ENCODE peak calls at places on chromosomes 12 and 14, in six cellular contexts. O, X, W, V, A and Z are unnamed samples.

GRCh38 chr12:52278931-52279682 is 4.7 kb downstream of the KRT86 start:
- DNase-seq in W (peak), X (peak), A (peak), O (peak), V (peak), Z (peak)

GRCh38 chr14:35416108-35416750 is 11.7 kb upstream of the NFKBIA start:
- DNase-seq in V (no peak), X (no peak), W (peak), A (no peak), O (no peak), Z (no peak)

GRCh38 chr12:119687344-119687865 is 19.5 kb downstream of the PRKAB1 start:
- DNase-seq in O (no peak), V (no peak), X (no peak), W (no peak), A (no peak), Z (no peak)

GRCh38 chr14:53140585-53140984 is 12.5 kb downstream of the DDHD1 start:
- DNase-seq in O (no peak), A (no peak), V (no peak), X (no peak), W (no peak), Z (no peak)

GRCh38 chr12:56629459-56630179 is 507 bp downstream of the BAZ2A start:
- DNase-seq in W (peak), X (peak), A (peak), O (peak), V (no peak), Z (peak)

GRCh38 chr12:132998742-132999141 is 12.6 kb downstream of the ZNF26 start:
- DNase-seq in V (no peak), A (no peak), W (no peak), O (peak), X (no peak), Z (no peak)

GRCh38 chr12:31647106-31647505 is 12.4 kb upstream of the ETFBKMT start:
- DNase-seq in X (no peak), O (no peak), W (peak), A (peak), V (no peak), Z (no peak)

GRCh38 chr14:104979758-104980591 is 1.8 kb upstream of the AHNAK2 start:
- DNase-seq in X (peak), V (no peak), O (no peak), W (peak), A (no peak), Z (no peak)

GRCh38 chr14:42057176-42057575 is 450.5 kb downstream of the LRFN5 start:
- DNase-seq in V (no peak), O (no peak), A (peak), W (no peak), X (peak), Z (no peak)

GRCh38 chr14:85532981-85533820 is 3.3 kb downstream of the FLRT2 start:
- DNase-seq in W (peak), X (peak), A (peak), O (peak), V (no peak), Z (peak)

GRCh38 chr14:83535396-83535906 is 1994.5 kb upstream of the FLRT2 start:
- DNase-seq in O (no peak), W (no peak), A (no peak), X (no peak), V (no peak), Z (no peak)

GRCh38 chr12:53939141-53940108 is 794 bp downstream of the HOXC13 start:
- DNase-seq in O (peak), V (no peak), W (peak), X (peak), A (peak), Z (peak)

GRCh38 chr12:113099764-113100163 is 35.8 kb downstream of the RASAL1 start:
- DNase-seq in V (no peak), W (no peak), O (no peak), X (no peak), A (no peak), Z (no peak)

GRCh38 chr12:62761658-62762057 is 173.3 kb downstream of the PPM1H start:
- DNase-seq in W (no peak), V (no peak), X (no peak), O (no peak), A (peak), Z (no peak)

GRCh38 chr12:5586201-5586600 is 154.3 kb downstream of the NTF3 start:
- DNase-seq in O (no peak), W (peak), V (no peak), X (peak), A (peak), Z (peak)

GRCh38 chr14:104359301-104359968 is 220.1 kb upstream of the C14orf180 start:
- DNase-seq in X (no peak), V (no peak), A (no peak), O (no peak), W (no peak), Z (no peak)

GRCh38 chr14:95531473-95531872 is 3.4 kb upstream of the GLRX5 start:
- DNase-seq in X (no peak), W (peak), A (peak), O (no peak), V (no peak), Z (no peak)

GRCh38 chr12:131087991-131088700 is 134.4 kb downstream of the ADGRD1 start:
- DNase-seq in A (no peak), O (no peak), V (no peak), X (no peak), W (no peak), Z (no peak)

GRCh38 chr14:102403028-102403427 is 40.3 kb downstream of the TECPR2 start:
- DNase-seq in A (peak), V (no peak), X (no peak), W (no peak), O (no peak), Z (no peak)

GRCh38 chr12:57149309-57149900 is 2.0 kb upstream of the LRP1-AS start:
- DNase-seq in O (no peak), V (no peak), A (peak), W (no peak), X (peak), Z (no peak)

GRCh38 chr14:71021347-71022014 is 114.2 kb downstream of the PCNX1 start:
- DNase-seq in W (peak), A (peak), V (peak), X (no peak), O (no peak), Z (no peak)
- TF ChIP-seq EZH2phosphoT487 in W (no peak), A (peak), V (no peak), X (no peak), O (no peak), Z (no peak)

DNA sequence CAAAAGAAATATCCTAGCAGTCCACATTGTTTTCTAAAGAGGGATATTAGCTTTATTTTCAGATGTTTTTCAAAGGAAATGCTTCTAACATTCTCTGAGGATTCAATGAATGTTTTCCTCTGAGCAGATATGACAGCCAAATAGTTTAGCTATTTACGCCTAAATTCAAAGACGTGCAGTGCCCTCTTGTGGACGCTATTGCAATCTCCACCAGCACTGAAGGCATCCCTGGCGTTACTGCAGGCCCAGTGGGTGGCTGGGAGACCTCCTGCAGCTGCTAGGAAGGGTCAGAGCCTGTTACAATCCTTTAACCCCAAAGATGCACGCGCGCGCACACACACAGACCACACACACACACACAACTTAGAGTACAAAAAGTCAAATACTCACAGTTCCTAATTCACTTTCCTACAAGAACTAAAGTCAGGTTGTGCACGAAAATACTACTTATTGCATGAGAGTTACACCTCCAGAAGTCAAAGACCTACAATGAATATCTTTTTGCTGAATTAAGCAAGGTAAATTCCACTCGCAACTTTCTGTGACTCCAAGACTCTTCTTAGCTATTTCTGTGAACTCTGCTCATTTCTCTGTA is 589.3 kb upstream of the TMEM132C start:
- DNase-seq in W (peak), O (peak), V (no peak), X (peak), A (peak), Z (peak)
- H2AFZ ChIP-seq in W (peak), O (no peak), V (no peak), X (no peak), A (peak), Z (no peak)

GRCh38 chr12:11822071-11822818 is 172.8 kb downstream of the ETV6 start:
- DNase-seq in V (no peak), X (no peak), W (no peak), A (peak), O (no peak), Z (peak)

GRCh38 chr12:11823593-11823992 is 174.1 kb downstream of the ETV6 start:
- DNase-seq in A (no peak), O (no peak), X (no peak), V (no peak), W (no peak), Z (no peak)

GRCh38 chr12:11821386-11821785 is 171.9 kb downstream of the ETV6 start:
- DNase-seq in V (no peak), X (no peak), W (no peak), A (no peak), O (no peak), Z (no peak)

GRCh38 chr12:11824069-11824468 is 174.6 kb downstream of the ETV6 start:
- DNase-seq in W (no peak), V (no peak), X (no peak), A (no peak), O (no peak), Z (no peak)

GRCh38 chr12:11823043-11823442 is 173.6 kb downstream of the ETV6 start:
- DNase-seq in W (no peak), X (no peak), V (no peak), O (no peak), A (peak), Z (no peak)
- TF ChIP-seq EZH2phosphoT487 in W (no peak), X (no peak), V (no peak), O (no peak), A (no peak), Z (no peak)

GRCh38 chr12:107442593-107442992 is 243.0 kb upstream of the PWP1 start:
- DNase-seq in X (no peak), W (no peak), V (no peak), A (peak), O (no peak), Z (peak)
- H2AFZ ChIP-seq in X (no peak), W (no peak), V (no peak), A (peak), O (no peak), Z (peak)

GRCh38 chr14:100078997-100079561 is 13.9 kb downstream of the EVL start:
- DNase-seq in O (peak), X (peak), W (peak), A (peak), V (no peak), Z (peak)
- TF ChIP-seq EZH2phosphoT487 in O (no peak), X (no peak), W (no peak), A (no peak), V (no peak), Z (no peak)

GRCh38 chr14:91205449-91205848 is 39.1 kb downstream of the GPR68 start:
- DNase-seq in V (no peak), W (no peak), X (no peak), A (no peak), O (no peak), Z (no peak)

GRCh38 chr14:91204657-91205056 is 39.8 kb downstream of the GPR68 start:
- DNase-seq in W (no peak), X (no peak), V (no peak), A (no peak), O (no peak), Z (no peak)

GRCh38 chr14:91207008-91207407 is 37.5 kb downstream of the GPR68 start:
- DNase-seq in A (no peak), X (no peak), W (no peak), V (no peak), O (no peak), Z (no peak)

GRCh38 chr14:91202234-91202974 is 42.1 kb downstream of the GPR68 start:
- DNase-seq in O (no peak), A (peak), X (no peak), V (no peak), W (peak), Z (peak)
- H2AFZ ChIP-seq in O (no peak), A (peak), X (no peak), V (no peak), W (peak), Z (no peak)

GRCh38 chr12:68807576-68808387 is at the start of gene MDM2:
- DNase-seq in W (peak), A (peak), X (peak), O (peak), V (peak), Z (peak)

GRCh38 chr12:68808388-68809189 is 612 bp downstream of the MDM2 start:
- DNase-seq in A (peak), W (peak), X (peak), V (peak), O (peak), Z (peak)

GRCh38 chr12:68806488-68807237 is 1.3 kb upstream of the MDM2 start:
- DNase-seq in A (peak), O (no peak), X (no peak), V (no peak), W (peak), Z (no peak)

GRCh38 chr12:68812553-68813241 is 4.7 kb downstream of the MDM2 start:
- DNase-seq in W (no peak), A (no peak), O (no peak), X (no peak), V (no peak), Z (no peak)

DNA sequence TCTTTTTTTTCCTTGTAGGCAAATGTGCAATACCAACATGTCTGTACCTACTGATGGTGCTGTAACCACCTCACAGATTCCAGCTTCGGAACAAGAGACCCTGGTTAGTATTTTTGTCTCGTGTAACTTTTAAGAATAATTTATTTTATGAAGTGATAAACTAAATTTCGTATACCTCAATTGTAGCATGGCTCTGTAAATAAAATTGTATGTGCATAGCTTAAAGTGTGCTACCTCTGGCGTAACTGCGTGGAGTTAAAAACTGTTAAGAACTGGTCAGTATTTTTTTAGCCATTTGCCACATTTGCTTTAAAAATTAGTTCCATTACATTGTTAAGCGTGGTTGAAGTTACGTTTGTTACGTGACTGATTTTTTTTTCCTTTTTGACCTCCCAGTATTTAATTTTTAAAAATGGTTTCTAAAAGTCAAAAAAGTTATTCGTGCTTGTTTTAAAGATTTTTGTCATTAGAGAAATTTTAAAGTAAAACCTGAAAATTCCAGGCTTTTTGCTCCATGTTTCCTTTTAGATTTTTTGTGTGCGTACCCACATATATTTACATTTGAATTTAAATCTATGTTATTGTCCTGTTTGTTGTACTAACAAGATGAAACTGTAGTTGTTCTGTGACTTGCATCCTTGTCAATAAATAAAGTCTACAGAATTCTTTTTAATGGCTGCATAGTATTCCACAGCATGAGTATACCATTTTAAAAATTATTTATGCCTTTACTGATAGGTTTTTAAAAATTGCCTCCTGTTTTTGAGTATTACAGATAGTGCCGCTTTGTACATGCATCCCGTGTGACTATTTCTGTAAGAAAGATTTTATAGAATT is 1.4 kb downstream of the MDM2 start:
- DNase-seq in O (no peak), W (no peak), V (no peak), A (peak), X (no peak), Z (no peak)
- TF ChIP-seq EZH2phosphoT487 in O (no peak), W (no peak), V (no peak), A (no peak), X (no peak), Z (no peak)

GRCh38 chr12:38555620-38556596 is 239.3 kb downstream of the ALG10B start:
- DNase-seq in W (peak), A (no peak), X (no peak), V (no peak), O (peak), Z (no peak)

GRCh38 chr12:38556647-38557046 is 240.1 kb downstream of the ALG10B start:
- DNase-seq in A (no peak), X (no peak), W (no peak), V (no peak), O (peak), Z (no peak)
- H2AFZ ChIP-seq in A (no peak), X (no peak), W (no peak), V (peak), O (no peak), Z (no peak)

GRCh38 chr14:60331201-60332045 is 82.4 kb downstream of the PPM1A start:
- DNase-seq in W (peak), V (peak), O (peak), A (peak), X (peak), Z (peak)

GRCh38 chr14:60326274-60326673 is 77.3 kb downstream of the PPM1A start:
- DNase-seq in O (no peak), A (no peak), W (no peak), V (no peak), X (no peak), Z (no peak)

GRCh38 chr14:60328588-60328987 is 79.6 kb downstream of the PPM1A start:
- DNase-seq in A (no peak), W (no peak), O (peak), X (no peak), V (no peak), Z (peak)

GRCh38 chr14:60324837-60325236 is 75.8 kb downstream of the PPM1A start:
- DNase-seq in A (no peak), X (no peak), V (no peak), O (no peak), W (no peak), Z (no peak)

GRCh38 chr14:60327447-60328331 is 78.7 kb downstream of the PPM1A start:
- DNase-seq in V (no peak), W (peak), X (peak), A (peak), O (peak), Z (peak)
- TF ChIP-seq EZH2phosphoT487 in V (no peak), W (no peak), X (no peak), A (no peak), O (no peak), Z (no peak)